ENCODE peak calls at places on chromosomes 4 and X, in four cellular contexts. One of them, this sample, is unnamed. For H3K4me1, the result is how much of the 10 kb centered on the place peaks cover.

GRCh38 chr4:125041372-125041930 is 273.3 kb upstream of the FAT4 start:
- DNase-seq in IMR-90: no peak
- DNase-seq in foreskin keratinocyte: peak
- DNase-seq in adrenal gland: no peak
- DNase-seq in this sample: no peak

GRCh38 chrX:86154586-86154985 is 6.3 kb downstream of the DACH2 start:
- DNase-seq in foreskin keratinocyte: no peak
- DNase-seq in IMR-90: no peak
- DNase-seq in adrenal gland: no peak
- DNase-seq in this sample: no peak

GRCh38 chrX:17592117-17592516 is 145.2 kb upstream of the SCML1 start:
- DNase-seq in foreskin keratinocyte: no peak
- DNase-seq in adrenal gland: no peak
- DNase-seq in IMR-90: peak
- DNase-seq in this sample: no peak

GRCh38 chr4:18366762-18367358 is 345.3 kb upstream of the LCORL start:
- DNase-seq in foreskin keratinocyte: peak
- DNase-seq in IMR-90: peak
- DNase-seq in adrenal gland: no peak
- DNase-seq in this sample: no peak

GRCh38 chrX:152640039-152640818 is 2.5 kb downstream of the GABRQ start:
- DNase-seq in adrenal gland: peak
- DNase-seq in foreskin keratinocyte: peak
- DNase-seq in IMR-90: peak
- DNase-seq in this sample: no peak

GRCh38 chrX:69107231-69107739 is 58.0 kb downstream of the PJA1 start:
- DNase-seq in foreskin keratinocyte: no peak
- DNase-seq in IMR-90: no peak
- DNase-seq in adrenal gland: no peak
- DNase-seq in this sample: no peak

GRCh38 chr4:58214376-58214775 is 1104.2 kb upstream of the IGFBP7 start:
- DNase-seq in adrenal gland: no peak
- DNase-seq in IMR-90: no peak
- DNase-seq in foreskin keratinocyte: no peak
- DNase-seq in this sample: no peak

GRCh38 chr4:102223461-102223860 is 121.8 kb downstream of the SLC39A8 start:
- DNase-seq in IMR-90: no peak
- DNase-seq in foreskin keratinocyte: no peak
- DNase-seq in adrenal gland: no peak
- DNase-seq in this sample: no peak

DNA sequence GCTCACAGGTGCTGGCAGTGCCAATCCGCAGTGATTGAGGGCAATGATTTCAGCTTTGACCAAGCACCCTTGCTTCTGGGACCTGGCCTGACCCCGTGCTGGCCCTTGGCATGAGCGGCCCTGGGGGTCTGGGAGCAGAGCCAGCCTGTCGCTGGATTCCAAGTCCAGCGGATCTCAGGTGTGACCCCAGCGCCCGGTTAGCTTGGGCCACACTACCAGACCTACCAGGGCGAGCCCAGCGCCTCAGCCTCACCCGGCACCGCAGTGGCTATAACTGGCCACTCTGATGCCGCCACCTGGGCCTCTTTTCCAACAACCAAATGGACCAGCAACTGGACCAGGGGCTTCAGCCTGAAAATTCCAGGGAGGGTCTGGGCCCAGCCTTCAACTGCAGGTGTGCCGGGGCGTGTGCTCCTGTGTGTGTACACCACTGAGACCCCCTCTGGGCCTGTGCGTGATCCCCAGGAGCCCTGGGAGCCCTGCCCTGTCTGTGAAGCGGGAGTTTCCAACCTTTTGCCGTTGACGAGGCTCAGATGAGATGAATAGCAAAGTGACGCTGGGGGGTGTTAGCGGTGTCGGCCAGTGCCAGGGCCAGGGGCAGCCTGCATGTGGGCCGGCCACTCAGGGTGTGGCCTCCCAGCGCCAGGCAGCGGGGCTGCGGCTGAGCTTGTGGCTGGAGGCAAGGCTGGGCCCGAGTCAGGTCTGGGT is 658 bp downstream of the SH3TC1 start:
- DNase-seq in adrenal gland: no peak
- DNase-seq in foreskin keratinocyte: no peak
- DNase-seq in IMR-90: no peak
- DNase-seq in this sample: peak
- H3K4me1 ChIP-seq in adrenal gland: under half
- H3K4me1 ChIP-seq in foreskin keratinocyte: under half
- H3K4me1 ChIP-seq in IMR-90: under half
- H3K4me1 ChIP-seq in this sample: under half

GRCh38 chr4:140645196-140645595 is 76.4 kb upstream of the UCP1 start:
- DNase-seq in adrenal gland: no peak
- DNase-seq in foreskin keratinocyte: no peak
- DNase-seq in IMR-90: no peak
- DNase-seq in this sample: no peak
- H3K4me1 ChIP-seq in adrenal gland: under half
- H3K4me1 ChIP-seq in foreskin keratinocyte: under half
- H3K4me1 ChIP-seq in IMR-90: under half
- H3K4me1 ChIP-seq in this sample: under half

GRCh38 chr4:26884486-26884988 is 23.9 kb downstream of the STIM2 start:
- DNase-seq in foreskin keratinocyte: no peak
- DNase-seq in IMR-90: no peak
- DNase-seq in adrenal gland: no peak
- DNase-seq in this sample: no peak
- H3K4me1 ChIP-seq in foreskin keratinocyte: under half
- H3K4me1 ChIP-seq in IMR-90: under half
- H3K4me1 ChIP-seq in adrenal gland: under half
- H3K4me1 ChIP-seq in this sample: under half

GRCh38 chr4:140125374-140125773 is 28.6 kb downstream of the MAML3 start:
- DNase-seq in adrenal gland: no peak
- DNase-seq in IMR-90: peak
- DNase-seq in foreskin keratinocyte: no peak
- DNase-seq in this sample: no peak

GRCh38 chr4:140122891-140123290 is 31.1 kb downstream of the MAML3 start:
- DNase-seq in adrenal gland: no peak
- DNase-seq in foreskin keratinocyte: no peak
- DNase-seq in IMR-90: no peak
- DNase-seq in this sample: no peak

GRCh38 chr4:140126261-140126660 is 27.7 kb downstream of the MAML3 start:
- DNase-seq in adrenal gland: no peak
- DNase-seq in foreskin keratinocyte: no peak
- DNase-seq in IMR-90: no peak
- DNase-seq in this sample: no peak

GRCh38 chr4:140127422-140127821 is 26.6 kb downstream of the MAML3 start:
- DNase-seq in IMR-90: no peak
- DNase-seq in adrenal gland: no peak
- DNase-seq in foreskin keratinocyte: no peak
- DNase-seq in this sample: no peak

GRCh38 chr4:140123666-140124377 is 30.2 kb downstream of the MAML3 start:
- DNase-seq in foreskin keratinocyte: no peak
- DNase-seq in adrenal gland: no peak
- DNase-seq in IMR-90: no peak
- DNase-seq in this sample: no peak
- H3K4me1 ChIP-seq in foreskin keratinocyte: under half
- H3K4me1 ChIP-seq in adrenal gland: under half
- H3K4me1 ChIP-seq in IMR-90: under half
- H3K4me1 ChIP-seq in this sample: under half

DNA sequence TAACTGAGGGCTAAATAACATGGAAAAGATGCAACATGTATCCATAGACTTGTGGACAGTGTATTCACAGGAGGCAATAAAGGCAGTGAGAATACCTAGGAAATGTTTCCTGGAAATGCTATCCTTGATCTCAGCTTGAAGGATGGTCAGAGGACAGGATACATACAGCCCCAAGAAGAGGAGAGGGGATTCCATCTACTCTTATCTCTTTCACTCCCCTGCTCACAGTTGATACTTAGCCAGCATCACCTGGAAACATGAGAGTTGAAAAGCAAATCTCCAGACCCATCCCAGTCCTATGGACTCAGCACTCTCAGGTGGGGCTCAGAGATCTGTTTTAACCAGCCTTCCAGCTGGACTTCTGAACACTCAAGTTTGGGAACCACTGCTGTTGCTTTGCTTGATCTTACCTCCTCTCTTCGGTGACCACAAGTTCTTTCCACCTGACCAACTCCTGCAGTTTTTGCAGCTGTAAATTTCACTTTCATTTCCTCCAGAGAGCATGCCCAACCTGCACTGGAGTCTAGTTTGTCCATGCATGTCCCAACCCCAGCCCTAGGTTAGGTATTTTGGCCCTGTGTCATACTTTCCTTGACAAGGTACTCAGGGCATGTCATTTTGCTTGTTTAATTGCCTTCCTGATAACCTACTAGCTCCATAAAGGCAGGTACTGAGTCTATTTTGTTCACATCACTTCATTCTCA is 10.4 kb downstream of the RELL1 start:
- DNase-seq in foreskin keratinocyte: no peak
- DNase-seq in IMR-90: no peak
- DNase-seq in adrenal gland: no peak
- DNase-seq in this sample: peak
- H3K4me1 ChIP-seq in foreskin keratinocyte: under half
- H3K4me1 ChIP-seq in IMR-90: under half
- H3K4me1 ChIP-seq in adrenal gland: under half
- H3K4me1 ChIP-seq in this sample: under half

GRCh38 chrX:71542411-71542810 is 9.5 kb downstream of the OGT start:
- DNase-seq in foreskin keratinocyte: peak
- DNase-seq in adrenal gland: no peak
- DNase-seq in IMR-90: peak
- DNase-seq in this sample: no peak

GRCh38 chrX:71543316-71543715 is 10.4 kb downstream of the OGT start:
- DNase-seq in adrenal gland: peak
- DNase-seq in IMR-90: peak
- DNase-seq in foreskin keratinocyte: peak
- DNase-seq in this sample: no peak

GRCh38 chrX:71541546-71542022 is 8.7 kb downstream of the OGT start:
- DNase-seq in adrenal gland: no peak
- DNase-seq in IMR-90: peak
- DNase-seq in foreskin keratinocyte: peak
- DNase-seq in this sample: no peak

GRCh38 chrX:71542825-71543224 is 9.9 kb downstream of the OGT start:
- DNase-seq in foreskin keratinocyte: no peak
- DNase-seq in IMR-90: no peak
- DNase-seq in adrenal gland: no peak
- DNase-seq in this sample: no peak

GRCh38 chrX:71540801-71541545 is 8.1 kb downstream of the OGT start:
- DNase-seq in adrenal gland: no peak
- DNase-seq in IMR-90: no peak
- DNase-seq in foreskin keratinocyte: no peak
- DNase-seq in this sample: no peak
- H3K4me1 ChIP-seq in adrenal gland: half or more
- H3K4me1 ChIP-seq in IMR-90: under half
- H3K4me1 ChIP-seq in foreskin keratinocyte: under half
- H3K4me1 ChIP-seq in this sample: half or more

DNA sequence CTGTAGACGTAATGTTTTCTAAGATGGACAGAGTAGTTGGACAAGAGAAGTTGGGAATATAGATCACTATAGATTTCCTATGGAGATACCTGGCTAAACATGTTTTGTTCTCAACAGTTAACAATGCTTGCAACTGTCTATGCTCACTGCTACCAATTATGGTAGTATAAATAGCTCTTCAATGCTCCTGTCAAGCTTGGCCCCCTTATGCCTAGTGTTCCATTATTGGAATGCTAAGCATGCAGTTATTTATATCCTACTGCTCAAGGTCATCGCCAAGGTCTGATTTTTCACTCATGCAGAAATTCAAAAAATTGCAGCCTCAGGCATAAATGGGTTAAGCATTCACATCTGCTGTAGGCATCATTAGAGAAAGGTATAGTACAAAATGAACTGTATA is 519.0 kb downstream of the IL15 start:
- DNase-seq in foreskin keratinocyte: no peak
- DNase-seq in adrenal gland: no peak
- DNase-seq in IMR-90: no peak
- DNase-seq in this sample: no peak
- H3K4me1 ChIP-seq in foreskin keratinocyte: under half
- H3K4me1 ChIP-seq in adrenal gland: under half
- H3K4me1 ChIP-seq in IMR-90: under half
- H3K4me1 ChIP-seq in this sample: under half

GRCh38 chr4:168600796-168601583 is 104.1 kb downstream of the PALLD start:
- DNase-seq in foreskin keratinocyte: peak
- DNase-seq in adrenal gland: no peak
- DNase-seq in IMR-90: no peak
- DNase-seq in this sample: no peak
- H3K4me1 ChIP-seq in foreskin keratinocyte: under half
- H3K4me1 ChIP-seq in adrenal gland: under half
- H3K4me1 ChIP-seq in IMR-90: under half
- H3K4me1 ChIP-seq in this sample: under half

This sample was measured in transverse colon.